ENCODE peak calls at places on chromosomes 3 and 15, in eight cellular contexts. F is anterior cingulate cortex; D is RKO; E is stimulated activated CD4-positive, alpha-beta T cell treated with anti-CD3 and anti-CD28 coated beads, Interleukin-12 subunit alpha, Interleukin-12 subunit beta, amount 100 ng/mL, for 48 hours; V is SK-N-DZ; X is transverse colon; M is activated naive CD8-positive, alpha-beta T cell treated with anti-CD3 and anti-CD28 coated beads, Interleukin-2, amount 10 ng/mL, durations not matched to agents 7 days and 5 days; A is tibial artery. K is an unnamed sample.

GRCh38 chr15:48005921-48006541 is 114.8 kb upstream of the SLC24A5 start:
- DNase-seq in F (no peak), D (no peak), E (no peak), V (no peak), X (no peak), M (no peak), A (peak; percentile 35), K (no peak)

GRCh38 chr3:36700537-36701248 is 63.7 kb downstream of the DCLK3 start:
- DNase-seq in F (no peak), D (peak; percentile 70), E (peak; percentile 32), V (peak; percentile 80), X (no peak), M (peak; percentile 44), A (peak; percentile 45), K (peak; percentile 68)

GRCh38 chr15:49415638-49416037 is 7.4 kb upstream of the FGF7 start:
- DNase-seq in F (no peak), D (no peak), E (no peak), V (no peak), X (no peak), M (no peak), A (no peak), K (peak; percentile 74)

GRCh38 chr3:193857996-193858395 is 265.0 kb downstream of the OPA1 start:
- DNase-seq in F (no peak), D (no peak), E (no peak), V (no peak), X (no peak), M (no peak), A (peak; percentile 64), K (peak; percentile 36)

GRCh38 chr3:71724584-71725278 is 471 bp downstream of the EIF4E3 start:
- DNase-seq in F (no peak), D (peak; percentile 29), E (no peak), V (peak; percentile 26), X (peak; percentile 69), M (peak; percentile 74), A (peak; percentile 34), K (no peak)

GRCh38 chr15:91135201-91136130 is 35.4 kb downstream of the SV2B start:
- DNase-seq in F (no peak), D (no peak), E (no peak), V (no peak), X (no peak), M (no peak), A (no peak), K (no peak)

GRCh38 chr15:98067339-98067738 is 106.8 kb downstream of the ARRDC4 start:
- DNase-seq in F (no peak), D (no peak), E (no peak), V (no peak), X (no peak), M (no peak), A (no peak), K (peak; percentile 91)

GRCh38 chr3:89165636-89166312 is 58.4 kb downstream of the EPHA3 start:
- DNase-seq in F (no peak), D (no peak), E (no peak), V (no peak), X (no peak), M (no peak), A (no peak), K (no peak)

GRCh38 chr15:87408902-87409301 is 847.6 kb downstream of the NTRK3 start:
- DNase-seq in F (no peak), D (no peak), E (no peak), V (no peak), X (no peak), M (no peak), A (no peak), K (no peak)

GRCh38 chr3:12859840-12860239 is 18.5 kb upstream of the RPL32 start:
- DNase-seq in F (no peak), D (no peak), E (no peak), V (no peak), X (no peak), M (no peak), A (no peak), K (no peak)

GRCh38 chr15:88894348-88894818 is 961 bp downstream of the HAPLN3 start:
- DNase-seq in F (no peak), D (no peak), E (peak; percentile 80), V (no peak), X (peak; percentile 74), M (peak; percentile 88), A (peak; percentile 57), K (no peak)

GRCh38 chr3:45011756-45012441 is 14.2 kb upstream of the CLEC3B start:
- DNase-seq in F (no peak), D (no peak), E (no peak), V (no peak), X (peak; percentile 41), M (no peak), A (peak; percentile 75), K (peak; percentile 87)

GRCh38 chr3:108486910-108487309 is 23.5 kb downstream of the MYH15 start:
- DNase-seq in F (peak; percentile 17), D (peak; percentile 85), E (no peak), V (peak; percentile 96), X (no peak), M (no peak), A (no peak), K (peak; percentile 32)

GRCh38 chr3:49803464-49804140 is 541 bp downstream of the INKA1 start:
- DNase-seq in F (no peak), D (peak; percentile 46), E (no peak), V (peak; percentile 65), X (peak; percentile 52), M (peak; percentile 66), A (no peak), K (peak; percentile 30)

GRCh38 chr15:80789836-80790235 is 10.7 kb downstream of the CEMIP start:
- DNase-seq in F (no peak), D (no peak), E (no peak), V (no peak), X (no peak), M (no peak), A (no peak), K (no peak)

GRCh38 chr15:33211409-33211808 is 16.9 kb upstream of the FMN1 start:
- DNase-seq in F (no peak), D (no peak), E (no peak), V (peak; percentile 98), X (peak; percentile 31), M (no peak), A (peak; percentile 78), K (no peak)

GRCh38 chr3:55826097-55826496 is 339.0 kb upstream of the WNT5A start:
- DNase-seq in F (no peak), D (no peak), E (no peak), V (no peak), X (no peak), M (no peak), A (no peak), K (no peak)

GRCh38 chr3:167100200-167100599 is 279.9 kb downstream of the ZBBX start:
- DNase-seq in F (no peak), D (no peak), E (no peak), V (no peak), X (no peak), M (no peak), A (no peak), K (no peak)

GRCh38 chr3:120142236-120142635 is 48.0 kb upstream of the GSK3B start:
- DNase-seq in F (no peak), D (no peak), E (no peak), V (no peak), X (no peak), M (no peak), A (no peak), K (no peak)

GRCh38 chr3:182618981-182619591 is 174.2 kb upstream of the ATP11B start:
- DNase-seq in F (no peak), D (no peak), E (no peak), V (no peak), X (no peak), M (no peak), A (no peak), K (peak; percentile 17)

GRCh38 chr3:159733194-159733860 is 255.3 kb upstream of the IL12A start:
- DNase-seq in F (no peak), D (no peak), E (no peak), V (no peak), X (no peak), M (no peak), A (no peak), K (peak; percentile 74)

GRCh38 chr15:72231066-72231846 is at the start of gene PKM:
- DNase-seq in F (peak; percentile 74), D (peak; percentile 97), E (peak; percentile 98), V (peak; percentile 99), X (peak; percentile 98), M (peak; percentile 98), A (peak; percentile 95), K (peak; percentile 99)

GRCh38 chr15:31433101-31433500 is 106.5 kb downstream of the KLF13 start:
- DNase-seq in F (no peak), D (no peak), E (no peak), V (no peak), X (no peak), M (no peak), A (no peak), K (no peak)

GRCh38 chr15:76061700-76062099 is 1.9 kb downstream of the TMEM266 start:
- DNase-seq in F (no peak), D (no peak), E (no peak), V (no peak), X (no peak), M (no peak), A (no peak), K (no peak)

GRCh38 chr3:134769469-134769868 is 25.6 kb upstream of the EPHB1 start:
- DNase-seq in F (no peak), D (no peak), E (no peak), V (no peak), X (no peak), M (no peak), A (no peak), K (no peak)

GRCh38 chr15:77347197-77347596 is 72.7 kb downstream of the PEAK1 start:
- DNase-seq in F (no peak), D (no peak), E (no peak), V (no peak), X (no peak), M (no peak), A (no peak), K (no peak)

GRCh38 chr3:194937751-194938358 is 252.2 kb downstream of the FAM43A start:
- DNase-seq in F (no peak), D (peak; percentile 8), E (no peak), V (no peak), X (no peak), M (no peak), A (no peak), K (no peak)

GRCh38 chr3:17915341-17915740 is 172.9 kb upstream of the TBC1D5 start:
- DNase-seq in F (no peak), D (peak; percentile 16), E (no peak), V (no peak), X (no peak), M (no peak), A (no peak), K (no peak)

GRCh38 chr3:76900571-76900970 is 139.3 kb upstream of the ROBO2 start:
- DNase-seq in F (no peak), D (no peak), E (no peak), V (no peak), X (no peak), M (no peak), A (no peak), K (no peak)

GRCh38 chr3:187252311-187252710 is 39.2 kb downstream of the MASP1 start:
- DNase-seq in F (no peak), D (no peak), E (no peak), V (no peak), X (no peak), M (no peak), A (no peak), K (no peak)

GRCh38 chr3:195259564-195260285 is 11.2 kb downstream of the XXYLT1 start:
- DNase-seq in F (no peak), D (peak; percentile 85), E (peak; percentile 81), V (peak; percentile 82), X (peak; percentile 93), M (peak; percentile 94), A (peak; percentile 91), K (peak; percentile 89)

GRCh38 chr3:194395767-194396527 is 3.1 kb downstream of the GP5 start:
- DNase-seq in F (no peak), D (no peak), E (no peak), V (peak; percentile 56), X (peak; percentile 41), M (peak; percentile 53), A (peak; percentile 53), K (no peak)

GRCh38 chr3:39361252-39361927 is 21.8 kb upstream of the SLC25A38 start:
- DNase-seq in F (no peak), D (no peak), E (peak; percentile 22), V (no peak), X (no peak), M (peak; percentile 57), A (no peak), K (no peak)

GRCh38 chr3:113431811-113432210 is 9.5 kb downstream of the CFAP44 start:
- DNase-seq in F (no peak), D (no peak), E (no peak), V (no peak), X (no peak), M (no peak), A (no peak), K (no peak)